ENCODE peak calls at places on chromosomes 12 and 14, in seven cellular contexts. O is fibroblast of mammary gland, E is GM06990, L is HFF-Myc, I is mesothelial cell of epicardium, G is lower lobe of right lung, T is B cell. X is an unnamed sample.

GRCh38 chr12:122087431-122088180 is 9.1 kb downstream of the MLXIP start:
- DNase-seq in I (no peak), T (no peak), E (no peak), G (no peak), O (no peak), L (no peak), X (no peak)

GRCh38 chr12:105910030-105910429 is 228.7 kb downstream of the NUAK1 start:
- DNase-seq in G (no peak), I (no peak), T (no peak), L (no peak), E (no peak), O (no peak), X (no peak)

GRCh38 chr12:65327207-65328076 is 49.0 kb downstream of the MSRB3 start:
- DNase-seq in I (no peak), O (peak; percentile 83), E (no peak), G (no peak), L (peak; percentile 77), T (no peak), X (peak; percentile 72)

GRCh38 chr12:95543305-95543704 is 8.0 kb downstream of the USP44 start:
- DNase-seq in I (no peak), G (no peak), E (no peak), T (no peak), O (no peak), L (no peak), X (no peak)

GRCh38 chr14:64554551-64554950 is 4.8 kb downstream of the PPP1R36 start:
- DNase-seq in L (no peak), T (no peak), G (no peak), O (no peak), I (no peak), E (no peak), X (no peak)

GRCh38 chr12:122076743-122077495 is 1.6 kb upstream of the MLXIP start:
- DNase-seq in I (no peak), O (no peak), T (peak; percentile 48), E (no peak), G (no peak), L (no peak), X (no peak)

GRCh38 chr12:119461815-119462214 is 127.3 kb downstream of the CCDC60 start:
- DNase-seq in I (no peak), E (no peak), T (no peak), G (no peak), O (no peak), L (no peak), X (no peak)

GRCh38 chr12:12800406-12801180 is 12.6 kb upstream of the DDX47 start:
- DNase-seq in O (peak; percentile 68), L (no peak), T (no peak), E (no peak), G (no peak), I (no peak), X (no peak)

GRCh38 chr12:40016960-40017359 is 88.9 kb downstream of the SLC2A13 start:
- DNase-seq in O (peak; percentile 96), I (no peak), L (peak; percentile 6), G (no peak), E (no peak), T (no peak), X (no peak)

GRCh38 chr12:39905152-39905551 is 200.7 kb downstream of the SLC2A13 start:
- DNase-seq in T (no peak), L (peak; percentile 43), O (peak; percentile 86), E (no peak), I (no peak), G (no peak), X (peak; percentile 47)

GRCh38 chr14:31201111-31201510 is 6.5 kb downstream of the HECTD1 start:
- DNase-seq in I (no peak), G (no peak), O (no peak), L (no peak), T (no peak), E (no peak), X (no peak)

GRCh38 chr14:76848879-76849278 is 22.7 kb downstream of the LRRC74A start:
- DNase-seq in L (no peak), E (no peak), T (no peak), G (no peak), I (no peak), O (no peak), X (no peak)

GRCh38 chr12:106766393-106766826 is 8.1 kb upstream of the RIC8B start:
- DNase-seq in E (no peak), T (no peak), G (peak; percentile 67), O (peak; percentile 60), I (no peak), L (no peak), X (no peak)

GRCh38 chr12:30788754-30789153 is 34.0 kb upstream of the CAPRIN2 start:
- DNase-seq in L (no peak), E (no peak), G (no peak), I (no peak), T (no peak), O (no peak), X (no peak)

GRCh38 chr12:109308534-109309440 is at the start of gene FOXN4:
- DNase-seq in I (no peak), O (no peak), G (no peak), T (no peak), E (no peak), L (no peak), X (no peak)

GRCh38 chr12:92304335-92305066 is 158.9 kb upstream of the BTG1 start:
- DNase-seq in E (no peak), O (peak; percentile 35), T (no peak), L (no peak), I (no peak), G (no peak), X (no peak)

GRCh38 chr12:53950789-53951576 is 3.7 kb upstream of the HOXC12 start:
- DNase-seq in G (no peak), E (no peak), I (no peak), L (no peak), T (no peak), O (no peak), X (no peak)

GRCh38 chr12:53949631-53950440 is 4.9 kb upstream of the HOXC12 start:
- DNase-seq in I (no peak), L (no peak), E (no peak), G (no peak), T (no peak), O (no peak), X (no peak)

GRCh38 chr12:53948650-53949593 is 5.8 kb upstream of the HOXC12 start:
- DNase-seq in L (no peak), E (no peak), I (no peak), O (no peak), T (no peak), G (no peak), X (no peak)

GRCh38 chr12:53951577-53952334 is 2.9 kb upstream of the HOXC12 start:
- DNase-seq in O (no peak), L (no peak), I (no peak), T (no peak), G (no peak), E (no peak), X (no peak)

GRCh38 chr12:53950441-53950781 is 4.3 kb upstream of the HOXC12 start:
- DNase-seq in O (no peak), E (no peak), G (no peak), I (no peak), T (no peak), L (no peak), X (no peak)
- TF ChIP-seq CTCF in O (no peak), E (no peak), G (no peak), I (no peak), T (no peak), L (no peak), X (no peak)

DNA sequence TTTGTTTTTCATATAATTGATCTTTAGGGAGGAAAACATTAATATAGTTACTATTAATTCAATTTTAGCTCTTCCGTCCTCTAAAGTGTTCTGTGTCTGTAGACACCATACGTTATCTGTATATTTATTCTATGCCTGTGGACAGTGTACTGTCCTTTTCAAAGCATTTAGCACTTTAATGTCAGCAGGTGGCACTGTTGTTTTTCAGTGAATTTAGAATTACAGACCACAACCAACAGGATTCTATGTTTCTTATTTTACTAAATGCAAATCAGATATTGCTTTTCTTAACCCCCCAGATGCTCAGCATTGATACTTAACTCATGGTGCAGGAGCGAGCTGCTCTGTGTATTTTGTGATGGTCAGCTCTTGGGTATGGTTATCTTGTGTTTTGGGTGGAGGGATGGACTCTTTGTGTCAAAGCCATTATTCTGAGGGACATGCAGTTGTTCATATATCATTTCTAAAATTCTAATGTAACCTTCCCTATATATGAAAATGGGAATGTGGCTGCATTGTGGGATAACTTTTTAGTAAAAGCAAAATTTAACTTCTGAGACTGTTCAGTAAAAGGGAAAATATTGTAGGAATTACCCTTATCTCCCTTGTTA is 65.2 kb downstream of the PAPOLA start:
- DNase-seq in L (no peak), I (no peak), E (no peak), T (no peak), G (no peak), O (peak; percentile 51), X (no peak)
- TF ChIP-seq CTCF in L (peak; percentile 45), I (peak; percentile 39), E (peak; percentile 59), T (peak; percentile 73), G (peak; percentile 45), O (peak; percentile 67), X (peak; percentile 57)

GRCh38 chr14:71905860-71906259 is 26.4 kb upstream of the RGS6 start:
- DNase-seq in T (no peak), E (no peak), O (no peak), L (no peak), I (no peak), G (no peak), X (no peak)
- TF ChIP-seq CTCF in T (no peak), E (no peak), O (no peak), L (no peak), I (no peak), G (no peak), X (no peak)

GRCh38 chr14:73751157-73751691 is 37.0 kb upstream of the PNMA1 start:
- DNase-seq in G (no peak), T (peak; percentile 55), L (no peak), O (no peak), I (no peak), E (no peak), X (no peak)

GRCh38 chr14:73753043-73753886 is 39.1 kb upstream of the PNMA1 start:
- DNase-seq in E (no peak), G (no peak), L (no peak), O (no peak), I (no peak), T (no peak), X (no peak)

GRCh38 chr14:73753887-73754880 is 40.0 kb upstream of the PNMA1 start:
- DNase-seq in O (peak; percentile 59), L (no peak), E (peak; percentile 72), I (no peak), G (no peak), T (peak; percentile 86), X (no peak)

GRCh38 chr14:73750161-73750901 is 36.1 kb upstream of the PNMA1 start:
- DNase-seq in G (no peak), O (no peak), I (no peak), T (no peak), L (no peak), E (no peak), X (no peak)

GRCh38 chr14:73752297-73752992 is 38.3 kb upstream of the PNMA1 start:
- DNase-seq in I (no peak), T (no peak), E (no peak), L (no peak), G (no peak), O (peak; percentile 29), X (no peak)
- TF ChIP-seq CTCF in I (no peak), T (peak; percentile 53), E (peak; percentile 30), L (peak; percentile 14), G (no peak), O (peak; percentile 17), X (peak; percentile 37)

GRCh38 chr14:38248629-38249028 is 7.3 kb downstream of the CLEC14A start:
- DNase-seq in G (no peak), L (no peak), T (no peak), E (no peak), I (no peak), O (no peak), X (no peak)
- TF ChIP-seq CTCF in G (peak; percentile 7), L (peak; percentile 39), T (no peak), E (no peak), I (no peak), O (peak; percentile 28), X (no peak)

X was measured in AG09319.